ENCODE peak calls at places on chromosome 12, in five cellular contexts. B, S, V, D and G are unnamed samples.

GRCh38 chr12:14418526-14418925 is 53.0 kb downstream of the ATF7IP start:
- DNase-seq in B (peak), S (no peak), V (no peak), D (no peak), G (peak)

GRCh38 chr12:66496595-66496994 is 182.3 kb downstream of the GRIP1 start:
- DNase-seq in B (no peak), S (no peak), V (no peak), D (no peak), G (no peak)

GRCh38 chr12:124881123-124881522 is 17.5 kb upstream of the SCARB1 start:
- DNase-seq in B (no peak), S (no peak), V (no peak), D (no peak), G (no peak)

GRCh38 chr12:125100551-125101434 is 35.6 kb downstream of the AACS start:
- DNase-seq in B (no peak), S (no peak), V (no peak), D (no peak), G (no peak)

GRCh38 chr12:49201595-49202295 is 12.9 kb upstream of the TUBA1A start:
- DNase-seq in B (peak), S (no peak), V (peak), D (no peak), G (peak)

GRCh38 chr12:100376166-100376565 is 19.3 kb downstream of the SLC17A8 start:
- DNase-seq in B (no peak), S (no peak), V (no peak), D (no peak), G (no peak)

GRCh38 chr12:104953323-104953722 is 4.8 kb downstream of the SLC41A2 start:
- DNase-seq in B (no peak), S (no peak), V (no peak), D (no peak), G (no peak)

GRCh38 chr12:85644508-85644907 is 191.7 kb downstream of the RASSF9 start:
- DNase-seq in B (no peak), S (no peak), V (no peak), D (no peak), G (no peak)

GRCh38 chr12:4978737-4979136 is 64.9 kb upstream of the KCNA5 start:
- DNase-seq in B (peak), S (no peak), V (no peak), D (no peak), G (peak)

GRCh38 chr12:60262378-60262777 is 666.5 kb downstream of the SLC16A7 start:
- DNase-seq in B (no peak), S (no peak), V (no peak), D (no peak), G (no peak)

GRCh38 chr12:31846405-31846804 is 112.8 kb upstream of the RESF1 start:
- DNase-seq in B (no peak), S (no peak), V (no peak), D (no peak), G (no peak)

GRCh38 chr12:56010112-56010570 is 10.7 kb upstream of the IKZF4 start:
- DNase-seq in B (no peak), S (no peak), V (no peak), D (no peak), G (no peak)

GRCh38 chr12:68489273-68489672 is 121.4 kb upstream of the RAP1B start:
- DNase-seq in B (no peak), S (no peak), V (no peak), D (no peak), G (no peak)

GRCh38 chr12:82207556-82207955 is 150.6 kb downstream of the CCDC59 start:
- DNase-seq in B (no peak), S (no peak), V (no peak), D (no peak), G (no peak)

GRCh38 chr12:59708059-59708458 is 112.2 kb downstream of the SLC16A7 start:
- DNase-seq in B (peak), S (no peak), V (no peak), D (peak), G (peak)

GRCh38 chr12:52655251-52655650 is 3.2 kb upstream of the KRT2 start:
- DNase-seq in B (no peak), S (no peak), V (no peak), D (no peak), G (no peak)

GRCh38 chr12:110335481-110336045 is 54.5 kb downstream of the ATP2A2 start:
- DNase-seq in B (no peak), S (no peak), V (no peak), D (no peak), G (no peak)

GRCh38 chr12:81077329-81077685 is 572 bp upstream of the ACSS3 start:
- DNase-seq in B (peak), S (no peak), V (no peak), D (no peak), G (no peak)

GRCh38 chr12:89960607-89961394 is 252.2 kb upstream of the ATP2B1 start:
- DNase-seq in B (no peak), S (no peak), V (no peak), D (no peak), G (peak)